ENCODE peak calls at places on chromosome 19, in eight cellular contexts. C is fibroblast of mammary gland; N is globus pallidus; H is germinal center; V is NCI-H82; P is stimulated activated CD8-positive, alpha-beta memory T cell treated with anti-CD3 and anti-CD28 coated beads, Interleukin-4, amount 100 ng/mL, for 1 hour; Q is astrocyte of the spinal cord; M is GM04503. D is an unnamed sample.

GRCh38 chr19:55581828-55582223 is 1.2 kb upstream of the ZNF579 start:
- DNase-seq in C (peak; percentile 34), N (no peak), H (no peak), V (no peak), P (no peak), Q (no peak), M (no peak), D (peak; percentile 75)

GRCh38 chr19:1063030-1063908 is 3.7 kb upstream of the ARHGAP45 start:
- DNase-seq in C (peak; percentile 19), N (no peak), H (no peak), V (no peak), P (no peak), Q (no peak), M (no peak), D (no peak)

GRCh38 chr19:33171916-33172359 is 22.2 kb upstream of the LRP3 start:
- DNase-seq in C (peak; percentile 79), N (no peak), H (no peak), V (no peak), P (no peak), Q (peak; percentile 32), M (no peak), D (no peak)

GRCh38 chr19:10416083-10416379 is 4.3 kb upstream of the PDE4A start:
- DNase-seq in C (no peak), N (no peak), H (no peak), V (no peak), P (no peak), Q (no peak), M (no peak), D (no peak)

GRCh38 chr19:52140077-52140710 is 456 bp upstream of the ZNF616 start:
- DNase-seq in C (no peak), N (no peak), H (peak; percentile 98), V (no peak), P (no peak), Q (no peak), M (no peak), D (peak; percentile 60)

GRCh38 chr19:15623711-15624318 is 8.8 kb downstream of the CYP4F8 start:
- DNase-seq in C (no peak), N (no peak), H (no peak), V (no peak), P (no peak), Q (no peak), M (no peak), D (no peak)

GRCh38 chr19:43777163-43777700 is 3.5 kb downstream of the KCNN4 start:
- DNase-seq in C (no peak), N (peak; percentile 28), H (peak; percentile 53), V (no peak), P (no peak), Q (peak; percentile 73), M (no peak), D (no peak)

GRCh38 chr19:39342647-39343305 is 555 bp downstream of the SAMD4B start:
- DNase-seq in C (no peak), N (no peak), H (no peak), V (peak; percentile 41), P (no peak), Q (no peak), M (no peak), D (no peak)

GRCh38 chr19:7506385-7507328 is 9.2 kb upstream of the ZNF358 start:
- DNase-seq in C (peak; percentile 95), N (peak; percentile 59), H (peak; percentile 53), V (peak; percentile 99), P (no peak), Q (peak; percentile 65), M (peak; percentile 63), D (peak; percentile 90)

GRCh38 chr19:5891938-5892771 is 11.4 kb downstream of the NDUFA11 start:
- DNase-seq in C (peak; percentile 35), N (no peak), H (no peak), V (peak; percentile 48), P (no peak), Q (peak; percentile 37), M (no peak), D (peak; percentile 38)

GRCh38 chr19:13765395-13766094 is 1.2 kb downstream of the MRI1 start:
- DNase-seq in C (no peak), N (no peak), H (no peak), V (no peak), P (no peak), Q (no peak), M (no peak), D (no peak)

GRCh38 chr19:30679789-30680188 is 307.6 kb downstream of the ZNF536 start:
- DNase-seq in C (no peak), N (no peak), H (no peak), V (no peak), P (no peak), Q (no peak), M (no peak), D (no peak)

GRCh38 chr19:50906217-50906616 is 5.0 kb downstream of the KLK4 start:
- DNase-seq in C (peak; percentile 23), N (no peak), H (peak; percentile 49), V (peak; percentile 55), P (no peak), Q (no peak), M (no peak), D (peak; percentile 47)

GRCh38 chr19:38290631-38291147 is 13.4 kb upstream of the C19orf33 start:
- DNase-seq in C (peak; percentile 94), N (no peak), H (no peak), V (no peak), P (no peak), Q (peak; percentile 85), M (peak; percentile 90), D (no peak)

GRCh38 chr19:43469160-43469480 is 3.7 kb upstream of the LYPD3 start:
- DNase-seq in C (no peak), N (no peak), H (no peak), V (no peak), P (no peak), Q (no peak), M (no peak), D (no peak)

GRCh38 chr19:38699027-38699346 is 45.3 kb downstream of the CAPN12 start:
- DNase-seq in C (no peak), N (no peak), H (no peak), V (no peak), P (no peak), Q (no peak), M (no peak), D (no peak)

GRCh38 chr19:1069009-1069779 is 2.2 kb downstream of the ARHGAP45 start:
- DNase-seq in C (no peak), N (peak; percentile 47), H (peak; percentile 69), V (no peak), P (peak; percentile 52), Q (no peak), M (no peak), D (no peak)

GRCh38 chr19:2750739-2751437 is 11.1 kb upstream of the SLC39A3 start:
- DNase-seq in C (no peak), N (peak; percentile 32), H (no peak), V (no peak), P (no peak), Q (no peak), M (no peak), D (no peak)

GRCh38 chr19:33399745-33400681 is 26.5 kb downstream of the CEBPG start:
- DNase-seq in C (no peak), N (no peak), H (no peak), V (no peak), P (no peak), Q (no peak), M (no peak), D (no peak)

GRCh38 chr19:36182612-36183454 is 30.6 kb upstream of the COX7A1 start:
- DNase-seq in C (peak; percentile 16), N (no peak), H (no peak), V (no peak), P (no peak), Q (peak; percentile 80), M (no peak), D (no peak)

GRCh38 chr19:2041686-2042484 is 9.2 kb downstream of the MKNK2 start:
- DNase-seq in C (peak; percentile 90), N (peak; percentile 93), H (peak; percentile 99), V (peak; percentile 95), P (peak; percentile 99), Q (peak; percentile 92), M (no peak), D (peak; percentile 90)

GRCh38 chr19:17687857-17688784 is at the start of gene UNC13A:
- DNase-seq in C (peak; percentile 20), N (no peak), H (peak; percentile 63), V (peak; percentile 85), P (peak; percentile 4), Q (peak; percentile 34), M (no peak), D (peak; percentile 76)

GRCh38 chr19:43416951-43417623 is 2.4 kb downstream of the TEX101 start:
- DNase-seq in C (no peak), N (no peak), H (no peak), V (no peak), P (no peak), Q (no peak), M (no peak), D (no peak)

GRCh38 chr19:58400916-58401824 is 5.7 kb downstream of the RNF225 start:
- DNase-seq in C (peak; percentile 99), N (peak; percentile 99), H (peak; percentile 98), V (peak; percentile 100), P (peak; percentile 98), Q (peak; percentile 100), M (peak; percentile 90), D (peak; percentile 100)

GRCh38 chr19:46976845-46977320 is 42.8 kb upstream of the NPAS1 start:
- DNase-seq in C (peak; percentile 67), N (no peak), H (no peak), V (no peak), P (no peak), Q (peak; percentile 57), M (peak; percentile 80), D (no peak)

GRCh38 chr19:40035996-40036395 is 20.0 kb downstream of the ZNF780B start:
- DNase-seq in C (no peak), N (no peak), H (no peak), V (no peak), P (no peak), Q (no peak), M (no peak), D (no peak)

GRCh38 chr19:37718357-37718756 is 1.2 kb downstream of the ZNF607 start:
- DNase-seq in C (no peak), N (peak; percentile 2), H (no peak), V (peak; percentile 45), P (no peak), Q (no peak), M (no peak), D (no peak)

GRCh38 chr19:17947815-17948473 is 15.1 kb downstream of the CCDC124 start:
- DNase-seq in C (peak; percentile 83), N (peak; percentile 90), H (peak; percentile 99), V (peak; percentile 100), P (peak; percentile 89), Q (peak; percentile 88), M (no peak), D (peak; percentile 99)

GRCh38 chr19:18340990-18341868 is 831 bp downstream of the PGPEP1 start:
- DNase-seq in C (peak; percentile 35), N (peak; percentile 31), H (peak; percentile 69), V (peak; percentile 74), P (peak; percentile 39), Q (peak; percentile 55), M (no peak), D (peak; percentile 62)

GRCh38 chr19:42323852-42324654 is 1.4 kb upstream of the MEGF8 start:
- DNase-seq in C (no peak), N (no peak), H (peak; percentile 40), V (no peak), P (no peak), Q (no peak), M (no peak), D (no peak)

GRCh38 chr19:10389863-10390262 is 9.5 kb upstream of the TYK2 start:
- DNase-seq in C (no peak), N (no peak), H (no peak), V (peak; percentile 32), P (no peak), Q (no peak), M (no peak), D (no peak)

GRCh38 chr19:10290439-10290875 is 705 bp downstream of the ICAM5 start:
- DNase-seq in C (no peak), N (no peak), H (peak; percentile 6), V (peak; percentile 51), P (no peak), Q (no peak), M (no peak), D (peak; percentile 28)

GRCh38 chr19:647566-648284 is 8.0 kb downstream of the FGF22 start:
- DNase-seq in C (no peak), N (no peak), H (peak; percentile 28), V (no peak), P (no peak), Q (no peak), M (no peak), D (no peak)

GRCh38 chr19:54325194-54325621 is 12.2 kb upstream of the LILRA5 start:
- DNase-seq in C (peak; percentile 38), N (no peak), H (peak; percentile 62), V (peak; percentile 52), P (peak; percentile 11), Q (peak; percentile 5), M (peak; percentile 1), D (peak; percentile 15)